ENCODE peak calls at places on chromosomes 6 and 20, in eight cellular contexts. O is activated CD8-positive, alpha-beta memory T cell treated with anti-CD3 and anti-CD28 coated beads for 1 hour; R is activated T-cell treated with anti-CD3 and anti-CD28 coated beads, Interleukin-2, amount 50 U/mL, for 72 hours; Q is stimulated activated CD4-positive, alpha-beta T cell treated with anti-CD3 and anti-CD28 coated beads, Interleukin-12 subunit alpha, Interleukin-12 subunit beta, amount 100 ng/mL, for 24 hours; C is fibroblast of mammary gland; B is fibroblast of lung; J is cardiac fibroblast; E is dorsolateral prefrontal cortex. I is an unnamed sample.

GRCh38 chr20:62624325-62624690 is 18.0 kb upstream of the SLCO4A1 start:
- DNase-seq in O (no peak), R (peak; percentile 43), Q (no peak), C (no peak), B (no peak), J (no peak), E (no peak), I (no peak)

GRCh38 chr6:169008641-169009040 is 245.0 kb downstream of the THBS2 start:
- DNase-seq in O (no peak), R (no peak), Q (no peak), C (peak; percentile 36), B (peak; percentile 10), J (peak; percentile 20), E (no peak), I (no peak)

GRCh38 chr6:142058216-142058925 is 74.4 kb upstream of the GJE1 start:
- DNase-seq in O (no peak), R (no peak), Q (no peak), C (peak; percentile 20), B (no peak), J (no peak), E (no peak), I (no peak)

GRCh38 chr20:46572790-46573189 is 22.3 kb upstream of the OCSTAMP start:
- DNase-seq in O (no peak), R (no peak), Q (no peak), C (no peak), B (no peak), J (no peak), E (no peak), I (no peak)

GRCh38 chr20:16147221-16147620 is 426.0 kb downstream of the KIF16B start:
- DNase-seq in O (no peak), R (no peak), Q (no peak), C (no peak), B (no peak), J (no peak), E (no peak), I (no peak)

GRCh38 chr6:98124176-98124575 is 710.2 kb upstream of the POU3F2 start:
- DNase-seq in O (no peak), R (no peak), Q (no peak), C (no peak), B (peak; percentile 88), J (no peak), E (no peak), I (no peak)

GRCh38 chr6:168158980-168159349 is 80.0 kb upstream of the FRMD1 start:
- DNase-seq in O (no peak), R (no peak), Q (no peak), C (no peak), B (no peak), J (no peak), E (no peak), I (no peak)

GRCh38 chr6:36580184-36580526 is 14.0 kb upstream of the SRSF3 start:
- DNase-seq in O (no peak), R (no peak), Q (no peak), C (no peak), B (no peak), J (no peak), E (no peak), I (no peak)

I was measured in hypothalamus.